ENCODE peak calls at places on chromosomes 1 and 21, in eight cellular contexts. I is fibroblast of the aortic adventitia; D is OCI-M1; A is neural progenitor cell; P is GM19239; Q is H54; L is activated naive CD8-positive, alpha-beta T cell treated with anti-CD3 and anti-CD28 coated beads for 36 hours; H is AG09319. U is an unnamed sample.
A peak's percentile ranks its signal among the peaks of the same experiment; 100 is the strongest.

GRCh38 chr21:32834825-32835224 is 63.3 kb upstream of the PAXBP1 start:
- DNase-seq in I (no peak), D (no peak), A (peak; percentile 90), P (no peak), Q (no peak), L (no peak), H (no peak), U (no peak)

GRCh38 chr1:2595812-2596529 is 9.4 kb downstream of the PRXL2B start:
- DNase-seq in I (no peak), D (no peak), A (no peak), P (no peak), Q (no peak), L (no peak), H (no peak), U (no peak)

GRCh38 chr1:221150996-221151395 is 271.8 kb downstream of the HLX start:
- DNase-seq in I (no peak), D (no peak), A (no peak), P (no peak), Q (no peak), L (no peak), H (no peak), U (no peak)

GRCh38 chr1:88684482-88685238 is 587 bp downstream of the PKN2 start:
- DNase-seq in I (peak; percentile 24), D (peak; percentile 82), A (peak; percentile 91), P (no peak), Q (peak; percentile 35), L (peak; percentile 75), H (no peak), U (peak; percentile 63)

GRCh38 chr1:19272064-19272463 is 16.5 kb downstream of the AKR7A3 start:
- DNase-seq in I (no peak), D (no peak), A (no peak), P (no peak), Q (no peak), L (no peak), H (no peak), U (no peak)

GRCh38 chr1:155022927-155023236 is 10.7 kb downstream of the DCST2 start:
- DNase-seq in I (no peak), D (peak; percentile 47), A (no peak), P (no peak), Q (no peak), L (no peak), H (no peak), U (no peak)

GRCh38 chr1:48674641-48675040 is 102.0 kb downstream of the BEND5 start:
- DNase-seq in I (peak; percentile 22), D (no peak), A (no peak), P (no peak), Q (peak; percentile 21), L (no peak), H (no peak), U (peak; percentile 41)

GRCh38 chr1:154745286-154745731 is 124.8 kb downstream of the KCNN3 start:
- DNase-seq in I (peak; percentile 76), D (no peak), A (no peak), P (no peak), Q (no peak), L (peak; percentile 55), H (no peak), U (no peak)

GRCh38 chr1:158037876-158038359 is 44.5 kb downstream of the KIRREL1 start:
- DNase-seq in I (peak; percentile 74), D (no peak), A (no peak), P (no peak), Q (peak; percentile 53), L (no peak), H (peak; percentile 39), U (peak; percentile 81)

GRCh38 chr1:205942631-205943159 is 561 bp downstream of the SLC26A9 start:
- DNase-seq in I (no peak), D (no peak), A (no peak), P (no peak), Q (no peak), L (no peak), H (no peak), U (peak; percentile 24)

GRCh38 chr1:167221126-167221803 is 579 bp downstream of the POU2F1 start:
- DNase-seq in I (no peak), D (no peak), A (peak; percentile 71), P (no peak), Q (peak; percentile 5), L (peak; percentile 38), H (no peak), U (peak; percentile 42)

GRCh38 chr1:203512830-203513578 is 19.1 kb downstream of the OPTC start:
- DNase-seq in I (peak; percentile 94), D (peak; percentile 20), A (no peak), P (no peak), Q (peak; percentile 94), L (peak; percentile 32), H (peak; percentile 73), U (peak; percentile 93)

GRCh38 chr1:40877681-40878080 is 15.5 kb upstream of the CITED4 start:
- DNase-seq in I (peak; percentile 83), D (no peak), A (no peak), P (no peak), Q (peak; percentile 92), L (no peak), H (peak; percentile 49), U (peak; percentile 87)

GRCh38 chr1:91806777-91807700 is 78.9 kb downstream of the TGFBR3 start:
- DNase-seq in I (peak; percentile 96), D (no peak), A (no peak), P (no peak), Q (no peak), L (no peak), H (peak; percentile 45), U (peak; percentile 67)

GRCh38 chr1:197841828-197842573 is 60.4 kb upstream of the C1orf53 start:
- DNase-seq in I (peak; percentile 24), D (no peak), A (no peak), P (no peak), Q (no peak), L (no peak), H (no peak), U (peak; percentile 44)

GRCh38 chr21:26049803-26050202 is 120.8 kb downstream of the APP start:
- DNase-seq in I (no peak), D (no peak), A (no peak), P (no peak), Q (no peak), L (no peak), H (no peak), U (no peak)

GRCh38 chr1:39692152-39693064 is 1.2 kb upstream of the HPCAL4 start:
- DNase-seq in I (no peak), D (no peak), A (peak; percentile 70), P (no peak), Q (no peak), L (peak; percentile 23), H (no peak), U (no peak)

GRCh38 chr1:58251415-58252073 is 295.0 kb downstream of the OMA1 start:
- DNase-seq in I (no peak), D (peak; percentile 43), A (peak; percentile 61), P (no peak), Q (no peak), L (no peak), H (no peak), U (no peak)

GRCh38 chr1:63821650-63822049 is 47.8 kb downstream of the ROR1 start:
- DNase-seq in I (peak; percentile 87), D (no peak), A (no peak), P (no peak), Q (peak; percentile 11), L (no peak), H (peak; percentile 3), U (peak; percentile 45)

GRCh38 chr21:34130598-34130985 is 57.2 kb downstream of the MRPS6 start:
- DNase-seq in I (no peak), D (no peak), A (no peak), P (no peak), Q (no peak), L (no peak), H (no peak), U (no peak)

GRCh38 chr1:94579876-94580294 is 38.3 kb upstream of the F3 start:
- DNase-seq in I (peak; percentile 95), D (no peak), A (no peak), P (no peak), Q (peak; percentile 62), L (no peak), H (peak; percentile 81), U (peak; percentile 94)

GRCh38 chr1:211632808-211633522 is 42.5 kb downstream of the NEK2 start:
- DNase-seq in I (peak; percentile 60), D (no peak), A (no peak), P (no peak), Q (peak; percentile 53), L (no peak), H (no peak), U (peak; percentile 57)

GRCh38 chr1:37682334-37682987 is 9.9 kb upstream of the CDCA8 start:
- DNase-seq in I (peak; percentile 82), D (peak; percentile 86), A (peak; percentile 77), P (peak; percentile 60), Q (peak; percentile 61), L (peak; percentile 69), H (no peak), U (peak; percentile 78)

GRCh38 chr1:67348586-67349252 is 41.0 kb downstream of the IL12RB2 start:
- DNase-seq in I (no peak), D (no peak), A (no peak), P (no peak), Q (no peak), L (no peak), H (no peak), U (no peak)

GRCh38 chr21:41678944-41679343 is 87.9 kb downstream of the RIPK4 start:
- DNase-seq in I (peak; percentile 97), D (peak; percentile 94), A (peak; percentile 96), P (no peak), Q (peak; percentile 98), L (no peak), H (peak; percentile 89), U (peak; percentile 95)

GRCh38 chr1:5684791-5685190 is 307.4 kb downstream of the NPHP4 start:
- DNase-seq in I (no peak), D (no peak), A (no peak), P (no peak), Q (no peak), L (no peak), H (no peak), U (no peak)

GRCh38 chr1:11528636-11529121 is 49.7 kb downstream of the DISP3 start:
- DNase-seq in I (no peak), D (no peak), A (no peak), P (no peak), Q (no peak), L (no peak), H (no peak), U (no peak)

GRCh38 chr1:174204697-174205308 is 45.5 kb downstream of the RABGAP1L start:
- DNase-seq in I (no peak), D (peak; percentile 87), A (no peak), P (no peak), Q (no peak), L (no peak), H (no peak), U (no peak)

GRCh38 chr1:177448652-177449351 is 278.0 kb downstream of the BRINP2 start:
- DNase-seq in I (peak; percentile 22), D (no peak), A (no peak), P (no peak), Q (no peak), L (no peak), H (no peak), U (peak; percentile 6)